ENCODE peak calls at places on chromosomes 4 and X, in ten cellular contexts. F, S, A, H, U, E, D, C, Y and X are unnamed samples. For H3K4me1, the result is how much of the 10 kb centered on the place peaks cover.

GRCh38 chr4:120691536-120691935 is 231.0 kb downstream of the PRDM5 start:
- DNase-seq in F (no peak), S (no peak), A (no peak), H (no peak), U (no peak), E (no peak), D (no peak), C (no peak), Y (no peak), X (no peak)

GRCh38 chrX:129678176-129678880 is 23.6 kb upstream of the APLN start:
- DNase-seq in F (peak), S (no peak), A (no peak), H (peak), U (peak), E (no peak), D (peak), C (peak), Y (peak), X (peak)

GRCh38 chrX:16188687-16189086 is 21.4 kb downstream of the MAGEB17 start:
- DNase-seq in F (no peak), S (no peak), A (no peak), H (no peak), U (no peak), E (no peak), D (no peak), C (no peak), Y (peak), X (no peak)

GRCh38 chrX:69361286-69361926 is 142.7 kb upstream of the NALF2 start:
- DNase-seq in F (no peak), S (no peak), A (peak), H (no peak), U (no peak), E (no peak), D (no peak), C (no peak), Y (peak), X (no peak)

GRCh38 chr4:66430856-66431255 is 760.6 kb upstream of the EPHA5 start:
- DNase-seq in F (peak), S (no peak), A (no peak), H (no peak), U (no peak), E (no peak), D (no peak), C (no peak), Y (peak), X (no peak)

GRCh38 chr4:118586357-118586790 is 98.8 kb upstream of the METTL14 start:
- DNase-seq in F (no peak), S (no peak), A (no peak), H (no peak), U (no peak), E (no peak), D (peak), C (no peak), Y (no peak), X (no peak)

GRCh38 chr4:129738175-129738574 is 642.2 kb downstream of the C4orf33 start:
- DNase-seq in F (no peak), S (no peak), A (no peak), H (no peak), U (no peak), E (no peak), D (no peak), C (no peak), Y (no peak), X (no peak)

GRCh38 chr4:6460876-6461275 is 11.5 kb downstream of the PPP2R2C start:
- DNase-seq in F (no peak), S (no peak), A (no peak), H (no peak), U (no peak), E (peak), D (no peak), C (no peak), Y (no peak), X (no peak)

GRCh38 chrX:83260288-83260687 is 247.8 kb upstream of the POU3F4 start:
- DNase-seq in F (peak), S (no peak), A (no peak), H (no peak), U (no peak), E (no peak), D (no peak), C (no peak), Y (no peak), X (no peak)

GRCh38 chrX:129741880-129742758 is 3.3 kb downstream of the XPNPEP2 start:
- DNase-seq in F (peak), S (peak), A (no peak), H (no peak), U (no peak), E (no peak), D (no peak), C (no peak), Y (no peak), X (no peak)

GRCh38 chrX:29691044-29691443 is 524.3 kb upstream of the MAGEB2 start:
- DNase-seq in F (no peak), S (no peak), A (no peak), H (no peak), U (no peak), E (no peak), D (no peak), C (no peak), Y (no peak), X (no peak)

GRCh38 chrX:73556159-73556558 is 6.8 kb upstream of the CHIC1 start:
- DNase-seq in F (no peak), S (no peak), A (no peak), H (no peak), U (no peak), E (no peak), D (no peak), C (no peak), Y (no peak), X (no peak)

GRCh38 chrX:34300871-34301270 is 168.8 kb upstream of the FAM47A start:
- DNase-seq in F (peak), S (peak), A (no peak), H (no peak), U (no peak), E (no peak), D (peak), C (no peak), Y (peak), X (no peak)

GRCh38 chrX:108198420-108198819 is 106.8 kb downstream of the ATG4A start:
- DNase-seq in F (no peak), S (no peak), A (no peak), H (no peak), U (no peak), E (no peak), D (no peak), C (no peak), Y (no peak), X (no peak)

GRCh38 chr4:55807556-55807955 is 12.0 kb upstream of the EXOC1L start:
- DNase-seq in F (no peak), S (no peak), A (no peak), H (no peak), U (no peak), E (no peak), D (no peak), C (no peak), Y (no peak), X (no peak)

DNA sequence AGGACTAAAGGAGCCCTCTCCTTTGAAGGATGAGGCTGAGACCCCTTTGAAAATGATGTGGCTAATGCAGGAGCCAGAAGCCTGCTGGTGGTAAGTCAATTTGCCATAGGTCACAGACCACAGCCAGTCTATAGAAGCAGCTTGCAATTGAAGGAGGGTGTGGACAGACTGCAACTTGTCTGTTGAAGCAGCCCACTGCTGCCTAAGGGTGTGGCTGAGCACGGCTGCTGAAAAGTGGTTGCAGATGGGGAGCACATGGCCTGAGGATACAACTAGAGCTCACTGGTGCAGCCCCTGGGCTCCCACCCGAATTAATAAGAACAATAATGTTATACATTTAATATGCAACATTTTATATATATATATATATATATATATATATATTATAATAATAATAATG is 11.4 kb upstream of the EXOC1L start:
- DNase-seq in F (peak), S (peak), A (no peak), H (no peak), U (no peak), E (no peak), D (no peak), C (no peak), Y (no peak), X (no peak)
- TF ChIP-seq CTCF in F (no peak), S (no peak), A (no peak), H (no peak), U (no peak), E (no peak), D (no peak), C (no peak), Y (no peak), X (no peak)

GRCh38 chr4:1770245-1770644 is 22.8 kb upstream of the FGFR3 start:
- DNase-seq in F (peak), S (no peak), A (no peak), H (no peak), U (no peak), E (no peak), D (no peak), C (no peak), Y (no peak), X (no peak)
- H3K4me1 ChIP-seq in F (half or more), S (under half), A (under half), H (under half), U (under half), E (half or more), D (under half), C (under half), Y (under half), X (half or more)

GRCh38 chr4:7588002-7588401 is 153.3 kb upstream of the PSAPL1 start:
- DNase-seq in F (no peak), S (no peak), A (no peak), H (no peak), U (no peak), E (no peak), D (no peak), C (no peak), Y (no peak), X (no peak)
- H3K4me3 ChIP-seq in F (no peak), S (no peak), A (no peak), H (no peak), U (no peak), E (no peak), D (no peak), C (no peak), Y (no peak), X (no peak)

DNA sequence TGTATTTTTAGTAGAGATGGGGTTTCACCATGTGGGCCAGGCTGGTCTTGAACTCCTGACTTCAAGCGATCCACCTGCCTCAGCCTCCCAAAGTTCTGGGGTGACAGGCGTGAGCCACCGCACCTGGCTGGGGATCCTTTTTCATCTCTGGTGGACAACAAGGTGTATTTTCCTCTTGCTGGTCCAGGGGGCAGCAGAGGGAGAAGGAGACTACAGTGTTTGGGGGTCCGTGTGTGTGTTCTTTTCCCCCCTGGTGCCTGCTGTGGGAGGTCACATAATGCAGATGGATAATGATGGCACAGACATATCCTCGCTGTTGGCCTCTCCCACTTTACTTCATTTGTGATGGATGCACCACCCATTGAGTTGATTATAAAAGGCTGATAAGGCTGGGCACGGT is 39.0 kb upstream of the CD99 start:
- DNase-seq in F (peak), S (no peak), A (no peak), H (no peak), U (no peak), E (no peak), D (no peak), C (no peak), Y (no peak), X (no peak)
- TF ChIP-seq CTCF in F (peak), S (peak), A (no peak), H (no peak), U (no peak), E (no peak), D (no peak), C (no peak), Y (peak), X (no peak)

DNA sequence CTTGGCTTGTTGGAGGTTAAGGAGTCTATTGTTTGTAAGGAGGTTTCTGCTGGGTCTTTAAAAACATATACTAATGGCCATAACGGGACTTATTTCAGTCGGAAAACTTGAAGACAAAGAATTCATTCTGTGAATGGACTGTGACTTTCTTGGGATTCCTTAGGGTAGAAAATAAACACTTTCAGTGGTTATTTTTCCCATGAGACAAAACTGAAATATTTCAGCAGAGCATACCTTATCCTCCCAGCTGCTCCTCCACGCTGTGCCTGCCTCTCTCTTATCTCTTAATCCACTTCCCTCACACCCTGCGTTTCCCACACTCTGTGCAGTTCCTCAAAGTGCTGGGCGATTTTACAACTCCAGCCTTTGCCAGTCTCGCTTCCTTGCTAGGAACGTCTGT is 47.1 kb upstream of the SORBS2 start:
- DNase-seq in F (no peak), S (no peak), A (no peak), H (no peak), U (no peak), E (no peak), D (no peak), C (peak), Y (no peak), X (no peak)
- H3K4me1 ChIP-seq in F (under half), S (under half), A (under half), H (under half), U (under half), E (under half), D (under half), C (under half), Y (under half), X (under half)

DNA sequence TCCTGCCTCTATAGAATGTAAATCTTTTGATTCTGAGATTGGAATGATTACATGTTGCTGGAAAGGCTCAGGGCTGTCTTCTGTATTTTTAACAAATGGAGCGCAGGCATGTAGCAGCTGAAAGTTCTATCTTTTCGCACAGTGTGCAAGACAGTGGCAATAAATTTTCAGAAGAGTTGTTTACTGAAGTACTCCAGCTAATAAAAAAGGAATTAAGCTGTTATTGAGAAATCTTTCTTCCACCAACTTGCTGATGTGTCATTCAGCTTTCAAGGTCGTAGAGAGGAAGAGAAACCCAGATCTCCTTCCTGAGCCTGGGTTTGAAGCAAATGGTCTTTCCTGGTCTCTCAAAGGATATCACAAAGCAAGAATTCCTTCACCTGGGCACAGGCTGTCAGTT is 122.1 kb upstream of the PUDP start:
- DNase-seq in F (no peak), S (no peak), A (no peak), H (no peak), U (no peak), E (no peak), D (no peak), C (no peak), Y (peak), X (no peak)
- H3K4me3 ChIP-seq in F (no peak), S (no peak), A (no peak), H (no peak), U (no peak), E (no peak), D (no peak), C (no peak), Y (no peak), X (no peak)